ENCODE peak calls at places on chromosomes 3 and 15, in eight cellular contexts. G, L, H, V, D, X, N and Z are unnamed samples.

GRCh38 chr3:114527036-114527644 is 233.3 kb downstream of the TIGIT start:
- DNase-seq in G (no peak), X (no peak), N (no peak), L (peak), V (no peak), H (no peak), D (peak), Z (no peak)

GRCh38 chr3:40118031-40118610 is 191.4 kb upstream of the EIF1B start:
- DNase-seq in G (no peak), V (no peak), L (peak), N (no peak), H (no peak), D (no peak), X (no peak), Z (no peak)

GRCh38 chr3:140552403-140552802 is 125.5 kb upstream of the TRIM42 start:
- DNase-seq in D (no peak), N (no peak), X (no peak), V (no peak), G (no peak), H (no peak), L (no peak), Z (peak)

GRCh38 chr3:76873509-76874242 is 166.2 kb upstream of the ROBO2 start:
- DNase-seq in G (peak), D (no peak), N (no peak), L (no peak), V (no peak), H (no peak), X (no peak), Z (no peak)

GRCh38 chr15:67405208-67406191 is 115.4 kb upstream of the C15orf61 start:
- DNase-seq in L (peak), X (no peak), V (no peak), D (peak), N (no peak), H (no peak), G (no peak), Z (no peak)

GRCh38 chr3:46409735-46410489 is 2.9 kb downstream of the CCRL2 start:
- DNase-seq in X (no peak), N (no peak), H (no peak), V (no peak), L (no peak), G (no peak), D (no peak), Z (no peak)

GRCh38 chr15:99580061-99580460 is 14.3 kb downstream of the MEF2A start:
- DNase-seq in D (no peak), V (no peak), L (no peak), X (no peak), G (no peak), H (no peak), N (no peak), Z (no peak)

GRCh38 chr3:16240229-16241023 is 24.3 kb downstream of the DPH3 start:
- DNase-seq in N (no peak), V (no peak), G (no peak), D (peak), L (peak), H (no peak), X (no peak), Z (no peak)

GRCh38 chr3:47113669-47114365 is 50.1 kb downstream of the SETD2 start:
- DNase-seq in N (no peak), G (no peak), V (no peak), X (no peak), D (peak), H (no peak), L (peak), Z (no peak)

GRCh38 chr3:21271606-21272016 is 479.4 kb downstream of the ZNF385D start:
- DNase-seq in V (peak), L (no peak), D (no peak), N (no peak), G (no peak), H (no peak), X (no peak), Z (no peak)

GRCh38 chr3:69647710-69648109 is 91.6 kb upstream of the MITF start:
- DNase-seq in L (no peak), G (no peak), N (no peak), D (peak), X (no peak), V (no peak), H (no peak), Z (no peak)

GRCh38 chr15:77029166-77030041 is 34.5 kb downstream of the PSTPIP1 start:
- DNase-seq in D (no peak), X (no peak), G (peak), L (no peak), H (peak), V (peak), N (peak), Z (peak)

GRCh38 chr15:85284497-85284896 is 95.9 kb upstream of the AKAP13 start:
- DNase-seq in L (no peak), G (no peak), V (no peak), D (no peak), X (no peak), N (no peak), H (no peak), Z (no peak)

GRCh38 chr3:37183976-37184375 is 9.6 kb upstream of the LRRFIP2 start:
- DNase-seq in H (no peak), D (no peak), G (no peak), N (no peak), X (no peak), L (peak), V (no peak), Z (no peak)

GRCh38 chr3:126439968-126440708 is 35.6 kb downstream of the ZXDC start:
- DNase-seq in H (no peak), G (peak), D (no peak), V (peak), X (no peak), N (no peak), L (no peak), Z (peak)

GRCh38 chr15:82086243-82086995 is 40.6 kb upstream of the MEX3B start:
- DNase-seq in D (no peak), N (no peak), V (no peak), G (no peak), H (no peak), X (no peak), L (no peak), Z (no peak)

GRCh38 chr3:32045091-32045964 is 61.1 kb upstream of the GPD1L start:
- DNase-seq in L (peak), H (peak), V (no peak), N (peak), X (peak), G (peak), D (peak), Z (no peak)

GRCh38 chr15:56869573-56869972 is 48.9 kb upstream of the TCF12 start:
- DNase-seq in D (no peak), N (no peak), H (peak), L (peak), V (no peak), G (peak), X (no peak), Z (no peak)

GRCh38 chr15:77282333-77282732 is 137.6 kb downstream of the PEAK1 start:
- DNase-seq in L (peak), G (no peak), N (no peak), D (peak), V (no peak), H (peak), X (no peak), Z (no peak)

GRCh38 chr3:9224490-9224889 is 25.0 kb downstream of the SRGAP3 start:
- DNase-seq in V (no peak), D (peak), G (no peak), H (no peak), N (no peak), L (no peak), X (no peak), Z (no peak)

GRCh38 chr3:86793786-86794185 is 197.2 kb downstream of the VGLL3 start:
- DNase-seq in L (peak), X (no peak), G (no peak), H (no peak), D (peak), V (no peak), N (no peak), Z (peak)

GRCh38 chr3:101803152-101803782 is 24.3 kb downstream of the NXPE3 start:
- DNase-seq in G (peak), H (no peak), N (peak), X (peak), L (peak), V (no peak), D (peak), Z (peak)

GRCh38 chr3:88150771-88151170 is 1.0 kb downstream of the C3orf38 start:
- DNase-seq in G (no peak), N (no peak), L (peak), X (no peak), D (no peak), H (no peak), V (no peak), Z (no peak)

GRCh38 chr15:67821784-67822451 is 3.4 kb upstream of the SKOR1 start:
- DNase-seq in G (no peak), V (peak), X (no peak), L (no peak), H (no peak), D (no peak), N (no peak), Z (no peak)

GRCh38 chr15:66680502-66680901 is 21.5 kb upstream of the SMAD6 start:
- DNase-seq in X (no peak), G (no peak), V (no peak), L (no peak), H (no peak), N (no peak), D (no peak), Z (no peak)

GRCh38 chr15:56047354-56047753 is 53.9 kb upstream of the NEDD4 start:
- DNase-seq in H (no peak), G (no peak), D (peak), N (no peak), V (no peak), L (peak), X (no peak), Z (no peak)

GRCh38 chr3:171974986-171975837 is 64.2 kb upstream of the FNDC3B start:
- DNase-seq in N (no peak), D (no peak), L (peak), H (no peak), G (no peak), V (no peak), X (no peak), Z (no peak)

GRCh38 chr3:88936837-88937236 is 170.6 kb upstream of the EPHA3 start:
- DNase-seq in V (no peak), N (no peak), L (no peak), X (no peak), G (no peak), H (no peak), D (no peak), Z (no peak)

GRCh38 chr15:74312445-74313007 is 54.9 kb downstream of the CYP11A1 start:
- DNase-seq in V (no peak), N (peak), G (no peak), H (no peak), L (no peak), X (no peak), D (no peak), Z (no peak)

GRCh38 chr15:34018021-34018645 is 20.9 kb downstream of the AVEN start:
- DNase-seq in H (no peak), G (no peak), L (no peak), N (no peak), D (no peak), X (no peak), V (no peak), Z (no peak)

GRCh38 chr15:80588801-80589200 is 106.3 kb upstream of the ABHD17C start:
- DNase-seq in V (no peak), X (no peak), H (no peak), L (peak), G (no peak), N (no peak), D (peak), Z (peak)

GRCh38 chr15:66126057-66126855 is 127.3 kb downstream of the MEGF11 start:
- DNase-seq in N (no peak), D (no peak), L (no peak), G (no peak), V (no peak), X (no peak), H (no peak), Z (no peak)

GRCh38 chr3:70985572-70985971 is 598.0 kb downstream of the FOXP1 start:
- DNase-seq in N (no peak), V (no peak), G (no peak), X (no peak), H (no peak), L (no peak), D (no peak), Z (no peak)

GRCh38 chr3:14587733-14588360 is 47.7 kb upstream of the GRIP2 start:
- DNase-seq in H (no peak), V (no peak), L (peak), X (no peak), D (peak), G (no peak), N (no peak), Z (no peak)

GRCh38 chr3:38002291-38002876 is 11.8 kb downstream of the VILL start:
- DNase-seq in G (no peak), L (no peak), D (no peak), V (peak), N (peak), H (peak), X (no peak), Z (no peak)

GRCh38 chr3:190626951-190627620 is 113.2 kb downstream of the IL1RAP start:
- DNase-seq in L (no peak), D (peak), X (no peak), V (no peak), N (no peak), H (no peak), G (no peak), Z (no peak)

GRCh38 chr3:190629088-190629487 is 115.2 kb downstream of the IL1RAP start:
- DNase-seq in G (no peak), V (no peak), D (no peak), H (no peak), N (no peak), X (no peak), L (no peak), Z (no peak)

DNA sequence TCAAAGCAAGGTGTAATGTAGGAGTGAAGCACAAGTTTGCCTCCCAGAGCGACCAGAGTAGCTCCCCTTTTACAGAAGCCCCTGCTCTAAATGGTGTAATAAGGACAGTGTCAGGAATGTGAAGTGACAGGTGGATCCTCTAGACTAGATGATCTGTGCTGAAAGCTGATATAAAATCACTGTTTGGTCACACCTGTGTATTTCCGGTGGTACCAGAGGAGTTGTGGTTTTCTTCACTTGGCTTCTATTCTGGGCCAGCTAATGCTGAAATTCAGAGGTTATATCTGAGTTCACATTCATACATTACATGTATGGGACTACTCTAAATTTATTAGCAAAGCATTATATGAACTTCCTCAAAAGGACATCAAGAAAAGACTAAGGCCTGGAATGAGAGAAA is 117.4 kb downstream of the IL1RAP start:
- DNase-seq in H (no peak), N (no peak), V (no peak), L (no peak), G (no peak), X (no peak), D (no peak), Z (no peak)
- TF ChIP-seq CTCF in H (no peak), N (no peak), V (no peak), L (no peak), G (no peak), X (no peak), D (no peak), Z (no peak)

GRCh38 chr15:31207246-31207645 is 105.7 kb upstream of the TRPM1 start:
- DNase-seq in D (no peak), L (no peak), H (no peak), V (no peak), G (no peak), X (no peak), N (no peak), Z (no peak)

GRCh38 chr15:31200735-31201151 is 99.2 kb upstream of the TRPM1 start:
- DNase-seq in D (peak), G (peak), L (peak), N (peak), H (peak), V (peak), X (peak), Z (peak)

GRCh38 chr15:31202953-31203352 is 101.4 kb upstream of the TRPM1 start:
- DNase-seq in N (no peak), H (no peak), D (no peak), G (no peak), V (no peak), X (no peak), L (no peak), Z (peak)

GRCh38 chr15:31206386-31207174 is 105.1 kb upstream of the TRPM1 start:
- DNase-seq in D (no peak), L (peak), H (no peak), X (no peak), N (no peak), G (no peak), V (peak), Z (peak)

GRCh38 chr15:31203999-31204398 is 102.5 kb upstream of the TRPM1 start:
- DNase-seq in H (no peak), L (no peak), V (no peak), X (no peak), G (no peak), N (no peak), D (no peak), Z (no peak)
- H3K4me3 ChIP-seq in H (no peak), L (no peak), V (no peak), X (no peak), G (no peak), N (no peak), D (no peak), Z (no peak)

DNA sequence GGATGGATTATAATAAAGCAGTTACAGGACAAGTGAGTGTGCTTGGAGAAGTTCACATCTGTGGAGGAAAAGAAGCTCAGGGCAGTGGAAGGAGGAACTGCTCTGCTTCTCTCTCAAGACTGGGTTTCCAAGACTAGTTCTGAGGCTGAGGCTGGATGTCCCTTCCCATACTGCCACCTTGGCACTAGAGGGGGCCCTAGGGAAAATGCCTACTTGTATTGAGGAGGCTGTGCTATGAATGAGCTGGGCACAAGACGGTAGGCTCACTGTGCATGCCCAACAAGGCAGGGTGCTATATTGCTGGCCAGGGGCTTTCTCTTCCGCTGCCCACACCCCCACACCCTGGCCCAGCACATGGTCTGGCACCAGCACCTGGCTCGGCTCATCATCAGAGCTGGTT is 65.2 kb downstream of the SLCO2A1 start:
- DNase-seq in D (peak), N (no peak), L (no peak), X (no peak), G (no peak), H (no peak), V (no peak), Z (no peak)
- TF ChIP-seq CTCF in D (peak), N (no peak), L (peak), X (no peak), G (peak), H (no peak), V (no peak), Z (no peak)

DNA sequence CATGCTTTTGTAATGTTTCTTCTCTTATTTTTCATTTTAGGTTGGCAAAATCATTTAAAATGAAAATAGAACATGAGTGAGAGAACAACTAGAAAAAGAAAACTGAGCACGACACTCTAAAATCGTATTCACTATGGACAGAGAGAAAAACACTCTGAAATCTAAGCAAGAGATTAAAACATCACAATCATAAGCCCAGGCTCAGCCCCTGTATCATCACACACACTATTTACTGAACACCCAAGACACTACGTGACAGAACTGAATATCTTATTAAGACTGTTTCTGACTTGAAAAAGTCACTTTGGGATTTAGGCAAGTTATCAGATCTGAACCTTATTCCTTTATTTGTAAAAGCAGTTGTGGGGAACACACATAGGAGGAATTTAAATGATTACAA is 82.6 kb upstream of the PLXND1 start:
- DNase-seq in D (no peak), G (no peak), X (no peak), L (no peak), V (no peak), H (no peak), N (no peak), Z (no peak)
- H3K4me3 ChIP-seq in D (no peak), G (no peak), X (no peak), L (no peak), V (no peak), H (no peak), N (no peak), Z (no peak)

DNA sequence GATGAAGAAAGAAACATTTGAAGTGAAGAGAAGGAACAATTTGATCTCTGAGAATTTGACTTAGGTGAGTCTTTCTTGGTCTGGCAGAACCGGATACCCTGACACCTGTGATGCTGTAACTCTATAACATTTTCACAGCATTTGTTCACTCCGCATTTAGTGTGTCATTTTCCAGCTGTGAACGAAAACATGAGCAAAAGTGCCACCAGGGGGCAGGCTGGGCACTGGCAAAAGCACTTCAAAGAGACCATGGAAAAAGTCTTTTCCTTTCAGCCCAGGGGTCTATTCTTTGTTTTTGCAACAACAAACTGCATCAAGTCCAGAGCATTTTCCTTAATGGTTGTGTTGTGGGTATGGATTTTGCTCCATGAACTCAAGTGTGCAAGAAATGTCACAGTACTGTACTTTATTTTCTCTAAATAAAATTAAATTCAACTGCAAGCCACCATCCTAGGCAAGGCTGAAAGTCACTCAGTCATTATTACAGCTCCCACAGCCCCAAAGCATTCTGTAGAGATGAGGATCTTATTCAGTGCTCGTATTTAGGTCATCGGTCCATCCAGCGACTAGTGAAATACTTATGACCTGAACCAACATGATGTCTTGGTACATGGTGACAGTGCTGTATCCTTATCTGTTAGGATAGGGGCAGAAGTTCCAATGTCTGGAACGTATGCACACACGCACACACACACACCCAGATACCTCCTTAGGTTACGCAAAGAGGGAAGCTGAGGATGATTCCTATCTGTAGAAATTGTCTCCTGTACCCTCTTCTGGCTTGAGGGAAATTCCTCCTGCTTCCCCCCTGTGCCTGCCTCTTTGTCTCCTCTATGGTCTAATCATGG is 125.5 kb downstream of the GADL1 start:
- DNase-seq in N (peak), H (peak), D (peak), L (peak), G (peak), V (peak), X (peak), Z (peak)
- TF ChIP-seq CTCF in N (peak), H (peak), D (peak), L (peak), G (peak), V (peak), X (peak), Z (no peak)

GRCh38 chr3:23950303-23950702 is 5.2 kb downstream of the NR1D2 start:
- DNase-seq in D (no peak), N (no peak), H (no peak), V (no peak), L (no peak), G (no peak), X (no peak), Z (no peak)
- H3K4me3 ChIP-seq in D (no peak), N (no peak), H (peak), V (peak), L (no peak), G (no peak), X (no peak), Z (no peak)

GRCh38 chr15:43347114-43347513 is 16.7 kb upstream of the LCMT2 start:
- DNase-seq in N (no peak), V (no peak), D (no peak), L (no peak), H (no peak), G (no peak), X (no peak), Z (no peak)

DNA sequence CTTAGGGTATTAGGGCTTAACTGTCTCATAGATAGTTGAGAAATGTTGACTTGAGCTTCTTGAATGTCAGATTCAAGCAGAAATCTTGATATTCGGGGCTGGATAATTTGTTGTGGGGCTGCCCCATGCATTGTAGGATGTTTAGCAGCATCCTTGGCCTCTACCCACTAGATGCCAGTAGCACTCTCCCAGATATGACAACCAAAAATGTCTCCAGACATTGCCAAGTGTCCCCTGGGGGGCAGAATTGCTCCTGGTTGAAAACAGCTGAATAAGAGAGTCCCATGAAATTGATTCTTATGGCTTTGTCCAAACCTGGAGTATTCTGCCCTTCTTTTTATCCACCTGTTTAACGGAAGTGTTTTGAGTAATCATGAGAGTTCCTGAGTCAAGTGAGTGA is 15.9 kb upstream of the LCMT2 start:
- DNase-seq in L (peak), D (peak), H (no peak), X (no peak), N (no peak), G (no peak), V (no peak), Z (no peak)
- TF ChIP-seq CTCF in L (no peak), D (no peak), H (no peak), X (no peak), N (no peak), G (no peak), V (no peak), Z (no peak)